ENCODE peak calls at places on chromosomes 12 and 14, in ten cellular contexts. M is fibroblast of the aortic adventitia; H is aorta; J is activated naive CD4-positive, alpha-beta T cell; P is RKO; Q is GM04504; X is SW480; A is NCI-H2171; Y is cardiac septum; N is IMR-90. V is an unnamed sample.

GRCh38 chr14:61885203-61885961 is 123.2 kb downstream of the SNAPC1 start:
- DNase-seq in A (no peak), Y (no peak), M (no peak), P (no peak), H (no peak), Q (no peak), J (no peak), N (no peak), X (no peak), V (no peak)

GRCh38 chr14:73238262-73238852 is 1.1 kb downstream of the PAPLN start:
- DNase-seq in N (peak), Q (peak), M (peak), A (no peak), P (peak), X (peak), H (no peak), J (no peak), Y (no peak), V (peak)

GRCh38 chr12:24797901-24798300 is 151.0 kb downstream of the BCAT1 start:
- DNase-seq in A (no peak), H (no peak), X (no peak), Q (no peak), P (no peak), M (no peak), J (no peak), N (no peak), Y (no peak), V (no peak)

GRCh38 chr12:111216387-111217159 is 152.3 kb downstream of the PHETA1 start:
- DNase-seq in Q (no peak), H (no peak), M (no peak), P (no peak), J (no peak), X (no peak), N (no peak), A (no peak), Y (no peak), V (no peak)

GRCh38 chr14:71933026-71933587 is 878 bp downstream of the RGS6 start:
- DNase-seq in Q (no peak), H (no peak), A (no peak), X (peak), M (no peak), P (no peak), N (no peak), Y (no peak), J (no peak), V (peak)

GRCh38 chr14:20614038-20614840 is 23.1 kb upstream of the RNASE12 start:
- DNase-seq in X (no peak), A (peak), M (peak), J (no peak), Q (no peak), H (no peak), P (peak), N (no peak), Y (no peak), V (no peak)

GRCh38 chr14:82710257-82710841 is 1176.7 kb upstream of the SEL1L start:
- DNase-seq in X (peak), Y (no peak), N (peak), P (peak), A (peak), H (peak), M (peak), Q (peak), J (no peak), V (peak)

GRCh38 chr12:114904254-114905003 is 220.5 kb upstream of the TBX3 start:
- DNase-seq in H (no peak), X (peak), Q (no peak), J (no peak), A (no peak), M (peak), N (peak), P (no peak), Y (no peak), V (no peak)